ENCODE peak calls at places on chromosomes 12 and 14, in seven cellular contexts. S is tibial nerve; L is lung; H is cardiac muscle cell; Z is CD4-positive, CD25-positive, alpha-beta regulatory T cell; R is mammary epithelial cell; T is transverse colon. M is an unnamed sample. For H3K4me1, the result is how much of the 10 kb centered on the place peaks cover.

GRCh38 chr12:98770230-98770629 is 125.1 kb downstream of the APAF1 start:
- DNase-seq in S (no peak), L (no peak), H (no peak), Z (no peak), R (no peak), T (no peak), M (no peak)

GRCh38 chr12:19518209-19518608 is 78.9 kb downstream of the AEBP2 start:
- DNase-seq in S (no peak), L (no peak), H (no peak), Z (no peak), R (no peak), T (no peak), M (no peak)

GRCh38 chr14:94001501-94002396 is 4.6 kb downstream of the CCDC197 start:
- DNase-seq in S (peak), L (peak), H (peak), Z (peak), R (peak), T (peak), M (peak)

GRCh38 chr12:89208661-89209096 is 143.6 kb downstream of the DUSP6 start:
- DNase-seq in S (no peak), L (no peak), H (peak), Z (no peak), R (no peak), T (no peak), M (no peak)

GRCh38 chr14:65164068-65164824 is 61.9 kb upstream of the MAX start:
- DNase-seq in S (no peak), L (no peak), H (peak), Z (peak), R (no peak), T (no peak), M (no peak)

GRCh38 chr14:86363576-86363975 is 833.6 kb downstream of the FLRT2 start:
- DNase-seq in S (no peak), L (no peak), H (no peak), Z (no peak), R (no peak), T (no peak), M (peak)

GRCh38 chr12:128695697-128696096 is 128.1 kb downstream of the SLC15A4 start:
- DNase-seq in S (no peak), L (no peak), H (no peak), Z (no peak), R (no peak), T (no peak), M (no peak)

GRCh38 chr14:98689936-98690335 is 582.1 kb downstream of the BCL11B start:
- DNase-seq in S (no peak), L (no peak), H (no peak), Z (no peak), R (no peak), T (no peak), M (no peak)

GRCh38 chr12:80692114-80692513 is 15.3 kb upstream of the MYF6 start:
- DNase-seq in S (no peak), L (no peak), H (no peak), Z (no peak), R (no peak), T (no peak), M (no peak)

GRCh38 chr12:127809236-127809635 is 457.7 kb upstream of the TMEM132C start:
- DNase-seq in S (no peak), L (no peak), H (peak), Z (no peak), R (no peak), T (no peak), M (no peak)

GRCh38 chr12:124904306-124905098 is 9.9 kb downstream of the UBC start:
- DNase-seq in S (peak), L (peak), H (peak), Z (no peak), R (peak), T (peak), M (peak)

GRCh38 chr12:112555621-112556233 is 137.0 kb downstream of the PTPN11 start:
- DNase-seq in S (no peak), L (no peak), H (no peak), Z (no peak), R (no peak), T (no peak), M (no peak)

GRCh38 chr14:32017587-32017986 is 59.5 kb upstream of the ARHGAP5 start:
- DNase-seq in S (no peak), L (no peak), H (peak), Z (no peak), R (no peak), T (no peak), M (no peak)

DNA sequence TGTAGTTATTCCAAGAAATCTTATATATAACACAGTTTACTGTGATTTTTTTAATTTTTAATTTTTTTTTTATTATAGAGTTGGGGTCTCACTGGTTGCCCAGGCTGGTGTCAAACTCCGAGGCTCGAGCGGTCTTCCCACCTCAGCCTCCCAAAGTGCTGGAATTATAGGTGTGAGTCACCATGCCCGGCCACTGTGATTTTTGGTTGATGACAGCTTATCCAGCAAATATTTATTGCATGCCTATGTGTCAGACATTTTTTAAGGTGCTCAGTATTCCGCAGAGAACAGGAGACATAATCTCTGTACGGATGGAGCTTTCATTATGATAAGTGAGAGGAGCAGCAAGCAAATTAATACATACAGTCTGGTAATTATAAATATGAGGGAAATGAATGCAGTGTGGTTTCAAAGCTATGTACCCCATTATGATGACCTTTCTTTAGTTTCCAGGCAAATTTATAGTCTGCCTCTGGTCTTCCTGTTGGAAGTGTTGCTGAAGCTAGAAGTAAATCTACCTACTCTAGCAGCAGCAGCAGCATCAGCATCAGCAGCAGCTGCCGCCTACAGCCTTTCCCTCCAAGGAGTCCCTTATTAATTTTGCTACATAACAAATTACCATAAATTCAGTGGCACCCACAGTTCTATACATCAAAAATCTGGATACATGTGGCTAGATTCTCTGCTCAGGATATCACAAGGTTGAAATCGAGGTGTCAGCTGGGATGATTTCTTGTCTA is 32.3 kb downstream of the FRS2 start:
- DNase-seq in S (no peak), L (no peak), H (peak), Z (no peak), R (peak), T (no peak), M (no peak)
- H3K4me1 ChIP-seq in S (half or more), L (under half), H (under half), Z (under half), R (under half), T (under half), M (under half)

DNA sequence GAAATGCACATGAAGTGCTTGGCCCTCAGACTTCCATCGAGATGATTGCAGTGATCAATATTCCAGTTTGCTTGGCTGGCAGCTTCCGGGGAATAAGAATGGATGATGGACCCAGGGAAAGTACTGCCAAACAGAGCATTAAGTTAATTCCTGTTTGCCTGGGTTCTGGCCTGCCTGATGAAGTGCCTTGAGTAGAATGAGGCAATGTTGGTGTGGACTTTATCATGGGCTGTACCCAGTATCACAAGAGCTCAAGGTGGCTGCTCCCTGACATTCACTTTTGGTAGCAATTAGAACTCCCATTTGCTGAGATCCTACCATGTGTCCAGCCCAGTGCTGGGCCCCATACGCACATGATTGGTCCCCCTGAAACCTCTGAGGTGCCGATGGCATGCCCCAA is 80.7 kb downstream of the SLC25A47 start:
- DNase-seq in S (no peak), L (no peak), H (no peak), Z (no peak), R (no peak), T (no peak), M (no peak)
- H3K4me1 ChIP-seq in S (under half), L (under half), H (under half), Z (under half), R (under half), T (under half), M (under half)

GRCh38 chr12:110039085-110039807 is 9.1 kb downstream of the C12orf76 start:
- DNase-seq in S (no peak), L (peak), H (peak), Z (peak), R (peak), T (peak), M (peak)
- H3K4me1 ChIP-seq in S (under half), L (under half), H (under half), Z (under half), R (under half), T (under half), M (under half)

DNA sequence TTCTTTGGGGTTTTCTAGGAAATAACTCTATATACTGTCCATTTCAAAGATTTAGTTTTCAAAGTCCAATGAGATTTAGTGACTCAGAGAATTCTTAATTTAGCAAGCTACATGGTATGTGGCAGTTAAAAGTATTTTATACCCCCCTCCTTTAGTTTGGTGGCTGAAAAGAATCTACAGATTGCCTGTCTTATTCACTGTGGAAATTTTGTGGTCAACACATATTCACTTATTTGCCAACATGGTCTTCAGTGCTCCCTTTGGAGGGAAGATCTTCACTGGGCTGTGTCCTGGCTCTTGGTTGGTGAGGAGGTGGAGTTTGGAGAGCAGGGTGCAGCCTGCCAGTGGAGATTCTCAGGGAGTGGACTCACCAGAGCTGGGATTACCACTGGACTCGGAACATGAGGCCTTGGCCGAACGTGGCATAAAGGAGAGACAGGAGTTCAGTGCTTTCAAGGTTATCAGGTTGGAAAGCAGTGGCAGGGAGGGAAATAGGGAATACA is 39.8 kb downstream of the SAMD4A start:
- DNase-seq in S (no peak), L (no peak), H (peak), Z (no peak), R (peak), T (no peak), M (no peak)
- H3K4me1 ChIP-seq in S (under half), L (under half), H (under half), Z (under half), R (under half), T (under half), M (under half)

DNA sequence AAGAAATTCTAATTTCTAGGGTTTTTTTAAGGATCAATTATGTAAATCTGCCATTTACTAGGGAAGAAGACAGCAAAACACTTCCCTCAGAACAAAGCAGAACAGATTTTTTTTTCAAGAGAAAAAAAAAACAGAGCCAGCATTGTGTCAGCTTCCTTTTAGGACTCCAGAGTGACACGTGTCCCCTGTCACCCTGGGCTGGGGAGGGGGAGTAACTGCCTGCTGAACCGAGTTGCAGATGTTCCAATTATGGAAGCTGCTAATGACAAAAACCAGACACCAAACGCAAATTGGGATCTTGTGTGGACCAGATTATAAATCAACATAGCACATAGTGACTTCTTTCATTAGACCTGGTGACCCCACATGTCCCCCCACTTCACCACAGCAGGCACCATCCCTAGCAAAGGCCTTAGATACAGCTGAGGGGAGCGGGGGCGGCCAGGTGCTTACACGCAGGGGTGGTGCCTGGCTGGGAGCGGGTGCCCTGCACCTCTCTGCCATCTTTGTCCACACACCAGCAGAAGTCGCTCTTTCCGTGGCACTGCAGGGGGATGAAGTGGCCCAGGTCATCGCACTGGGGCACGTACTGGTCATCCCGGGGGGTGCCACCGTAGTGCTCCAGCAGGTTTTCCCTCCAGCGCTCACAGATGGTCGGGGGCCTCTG is 25.4 kb downstream of the RTRAF start:
- DNase-seq in S (no peak), L (no peak), H (no peak), Z (no peak), R (no peak), T (no peak), M (no peak)
- H3K4me1 ChIP-seq in S (half or more), L (under half), H (half or more), Z (under half), R (under half), T (under half), M (under half)

GRCh38 chr14:22821193-22822016 is 6.2 kb upstream of the SLC7A7 start:
- DNase-seq in S (no peak), L (no peak), H (peak), Z (no peak), R (no peak), T (no peak), M (peak)

GRCh38 chr14:22822017-22822618 is 6.9 kb upstream of the SLC7A7 start:
- DNase-seq in S (no peak), L (no peak), H (no peak), Z (no peak), R (no peak), T (no peak), M (peak)

GRCh38 chr14:22820731-22821130 is 5.5 kb upstream of the SLC7A7 start:
- DNase-seq in S (no peak), L (no peak), H (peak), Z (no peak), R (peak), T (no peak), M (no peak)

GRCh38 chr14:22824711-22825359 is 4.9 kb upstream of the MRPL52 start:
- DNase-seq in S (no peak), L (no peak), H (peak), Z (no peak), R (peak), T (no peak), M (no peak)

GRCh38 chr14:22822619-22823551 is 6.8 kb upstream of the MRPL52 start:
- DNase-seq in S (peak), L (peak), H (peak), Z (peak), R (peak), T (peak), M (peak)
- H3K4me1 ChIP-seq in S (under half), L (under half), H (under half), Z (under half), R (under half), T (under half), M (under half)

GRCh38 chr12:122111070-122111750 is 32.7 kb downstream of the MLXIP start:
- DNase-seq in S (no peak), L (no peak), H (no peak), Z (no peak), R (peak), T (peak), M (no peak)
- H3K4me1 ChIP-seq in S (under half), L (under half), H (under half), Z (under half), R (under half), T (half or more), M (under half)

M was measured in endodermal cell.